ENCODE peak calls at places on chromosomes 4 and X, in five cellular contexts. Q, L, V, O and A are unnamed samples.

GRCh38 chr4:689498-690122 is 659 bp upstream of the SLC49A3 start:
- DNase-seq in Q (no peak), L (no peak), V (no peak), O (no peak), A (no peak)

GRCh38 chrX:114162068-114162735 is 421.7 kb upstream of the HTR2C start:
- DNase-seq in Q (peak; percentile 15), L (no peak), V (no peak), O (no peak), A (no peak)

GRCh38 chr4:102438396-102438795 is 62.8 kb upstream of the NFKB1 start:
- DNase-seq in Q (no peak), L (peak; percentile 30), V (no peak), O (peak; percentile 32), A (no peak)

GRCh38 chr4:105710678-105711077 is 2.1 kb downstream of the GSTCD start:
- DNase-seq in Q (no peak), L (no peak), V (no peak), O (peak; percentile 42), A (no peak)

GRCh38 chr4:145042601-145043000 is 55.4 kb downstream of the ANAPC10 start:
- DNase-seq in Q (no peak), L (no peak), V (no peak), O (no peak), A (no peak)

GRCh38 chrX:16319929-16320328 is 152.6 kb downstream of the MAGEB17 start:
- DNase-seq in Q (no peak), L (no peak), V (no peak), O (no peak), A (no peak)

GRCh38 chrX:123731987-123732678 is 719 bp downstream of the THOC2 start:
- DNase-seq in Q (peak; percentile 23), L (no peak), V (peak; percentile 23), O (peak; percentile 15), A (no peak)

GRCh38 chr4:145679991-145680455 is at the start of gene C4orf51:
- DNase-seq in Q (no peak), L (peak; percentile 48), V (peak; percentile 29), O (peak; percentile 36), A (no peak)

GRCh38 chr4:113474017-113474416 is 287.5 kb downstream of the CAMK2D start:
- DNase-seq in Q (no peak), L (peak; percentile 79), V (peak; percentile 58), O (peak; percentile 14), A (no peak)

GRCh38 chr4:86532851-86533250 is 61.3 kb upstream of the PTPN13 start:
- DNase-seq in Q (no peak), L (no peak), V (no peak), O (no peak), A (no peak)

GRCh38 chr4:6229095-6229494 is 28.7 kb upstream of the JAKMIP1 start:
- DNase-seq in Q (peak; percentile 68), L (no peak), V (no peak), O (no peak), A (no peak)

GRCh38 chr4:133594246-133595207 is 445.4 kb downstream of the PCDH10 start:
- DNase-seq in Q (no peak), L (peak; percentile 72), V (peak; percentile 9), O (peak; percentile 7), A (no peak)

GRCh38 chr4:30868257-30868656 is 148.1 kb downstream of the PCDH7 start:
- DNase-seq in Q (no peak), L (no peak), V (no peak), O (no peak), A (no peak)

GRCh38 chr4:7901274-7901845 is 38.3 kb downstream of the AFAP1 start:
- DNase-seq in Q (no peak), L (peak; percentile 30), V (no peak), O (no peak), A (no peak)

GRCh38 chr4:2045518-2045951 is 13.6 kb upstream of the NAT8L start:
- DNase-seq in Q (no peak), L (no peak), V (no peak), O (peak; percentile 57), A (no peak)

GRCh38 chr4:152106113-152106763 is 345.4 kb upstream of the GATB start:
- DNase-seq in Q (peak; percentile 51), L (peak; percentile 95), V (peak; percentile 90), O (peak; percentile 97), A (no peak)

GRCh38 chr4:80322716-80323115 is 12.8 kb upstream of the CFAP299 start:
- DNase-seq in Q (no peak), L (peak; percentile 69), V (peak; percentile 59), O (peak; percentile 68), A (no peak)

GRCh38 chr4:145093638-145094037 is 4.4 kb downstream of the ANAPC10 start:
- DNase-seq in Q (no peak), L (no peak), V (no peak), O (no peak), A (no peak)

GRCh38 chrX:105636667-105637066 is 185.7 kb upstream of the NRK start:
- DNase-seq in Q (no peak), L (no peak), V (no peak), O (peak; percentile 50), A (no peak)

GRCh38 chr4:79831119-79831528 is 241.9 kb downstream of the ANTXR2 start:
- DNase-seq in Q (no peak), L (no peak), V (no peak), O (no peak), A (no peak)

GRCh38 chr4:123744664-123745290 is 348.2 kb downstream of the SPRY1 start:
- DNase-seq in Q (peak; percentile 45), L (peak; percentile 96), V (no peak), O (no peak), A (no peak)

GRCh38 chr4:142656178-142656577 is 189.9 kb downstream of the INPP4B start:
- DNase-seq in Q (no peak), L (peak; percentile 24), V (no peak), O (no peak), A (no peak)

GRCh38 chr4:2186133-2186864 is 55.6 kb downstream of the HAUS3 start:
- DNase-seq in Q (no peak), L (peak; percentile 45), V (peak; percentile 42), O (peak; percentile 60), A (peak; percentile 23)

GRCh38 chr4:173237152-173237551 is 68.5 kb downstream of the GALNT7 start:
- DNase-seq in Q (no peak), L (no peak), V (no peak), O (peak; percentile 48), A (no peak)

GRCh38 chr4:76658231-76659102 is 223.4 kb downstream of the SHROOM3 start:
- DNase-seq in Q (no peak), L (peak; percentile 51), V (peak; percentile 71), O (peak; percentile 79), A (no peak)

GRCh38 chrX:12709047-12709446 is 82.2 kb upstream of the PRPS2 start:
- DNase-seq in Q (no peak), L (no peak), V (no peak), O (peak; percentile 74), A (no peak)

GRCh38 chr4:177546745-177547144 is 104.5 kb upstream of the AGA start:
- DNase-seq in Q (no peak), L (peak; percentile 14), V (peak; percentile 20), O (peak; percentile 21), A (no peak)
- TF ChIP-seq CTCF in Q (no peak), L (peak; percentile 18), V (no peak), O (peak; percentile 38), A (no peak)

DNA sequence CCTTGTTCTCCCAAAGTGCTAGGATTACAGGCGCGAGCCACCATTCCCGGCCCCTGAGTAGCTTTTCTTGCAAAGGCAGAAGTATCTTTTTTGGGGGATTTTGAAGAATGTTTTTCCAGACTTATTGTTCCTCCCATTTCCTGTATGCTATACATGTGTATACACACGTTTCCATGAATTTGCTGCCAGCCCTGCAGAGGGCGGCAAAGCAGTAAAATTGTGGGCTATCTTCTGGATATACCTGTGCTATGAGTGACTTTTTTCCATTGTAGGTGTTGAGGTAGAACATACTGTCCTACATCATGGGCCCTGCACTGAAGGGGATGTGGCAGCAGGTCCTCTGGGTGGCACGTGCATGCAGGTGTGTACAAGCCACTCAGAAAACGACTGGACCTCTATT is 16.9 kb upstream of the MED28 start:
- DNase-seq in Q (no peak), L (peak; percentile 21), V (no peak), O (peak; percentile 51), A (no peak)
- TF ChIP-seq CTCF in Q (no peak), L (peak; percentile 35), V (no peak), O (peak; percentile 65), A (peak; percentile 48)

DNA sequence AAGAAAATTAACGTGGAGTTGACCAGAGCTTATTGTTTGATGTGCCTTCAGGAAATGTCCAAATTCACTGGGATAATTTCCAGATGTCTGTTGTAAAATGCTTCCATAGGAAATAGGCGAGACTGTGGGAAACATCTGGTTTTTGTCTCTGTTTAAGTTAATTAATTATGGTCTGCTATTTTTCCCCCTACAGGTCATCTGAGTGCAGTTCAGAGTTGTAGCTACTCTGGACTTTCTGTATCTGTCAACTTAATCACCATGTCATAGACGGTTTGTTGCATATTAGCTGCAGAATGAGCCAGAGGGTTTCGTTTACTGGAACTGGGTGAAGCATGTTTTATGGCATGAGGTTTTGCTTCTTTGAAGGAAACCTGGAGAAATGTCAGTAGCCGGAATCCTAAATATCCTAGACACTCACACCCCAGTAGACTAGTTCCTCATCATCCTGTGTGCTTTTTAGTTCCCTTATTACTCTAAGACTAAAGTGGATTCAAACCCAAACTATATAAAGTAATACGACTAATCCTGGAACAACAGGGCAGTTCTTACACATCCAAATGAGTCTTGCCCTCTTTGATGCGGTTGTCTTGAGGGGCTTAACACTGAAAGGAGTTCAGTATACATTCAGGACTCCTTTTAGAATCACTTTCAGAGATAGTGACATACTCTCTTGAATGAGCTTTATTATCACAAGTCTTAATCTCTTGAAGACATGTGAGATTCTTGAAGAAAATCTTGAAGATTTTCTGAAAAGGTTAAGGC is 62.5 kb downstream of the PPEF1 start:
- DNase-seq in Q (no peak), L (peak; percentile 46), V (no peak), O (no peak), A (no peak)
- TF ChIP-seq CTCF in Q (no peak), L (peak; percentile 8), V (no peak), O (peak; percentile 20), A (no peak)

GRCh38 chr4:93407493-93408275 is 420.9 kb upstream of the ATOH1 start:
- DNase-seq in Q (no peak), L (no peak), V (no peak), O (no peak), A (no peak)

GRCh38 chr4:93414041-93414440 is 414.5 kb upstream of the ATOH1 start:
- DNase-seq in Q (no peak), L (no peak), V (no peak), O (no peak), A (no peak)

DNA sequence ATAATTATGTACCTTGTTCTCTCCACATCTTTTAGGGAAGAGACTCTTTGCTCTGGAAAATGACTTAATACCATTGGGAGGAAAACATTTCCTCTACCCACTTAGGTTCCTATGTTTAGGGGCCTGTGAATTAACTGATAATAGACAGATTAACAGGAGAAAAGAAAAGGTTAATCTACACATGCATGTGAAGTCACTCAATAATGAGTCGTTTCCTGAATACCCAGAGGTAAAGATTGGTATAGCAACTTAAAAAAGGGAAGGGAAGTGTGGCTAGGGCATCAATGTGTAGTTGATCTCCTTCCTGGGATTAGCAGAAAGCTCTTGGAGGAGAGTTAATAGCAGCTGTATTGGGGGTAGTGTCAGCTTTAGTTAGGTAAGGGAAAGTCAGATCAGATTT is 419.5 kb upstream of the ATOH1 start:
- DNase-seq in Q (no peak), L (no peak), V (no peak), O (no peak), A (no peak)
- TF ChIP-seq CTCF in Q (no peak), L (no peak), V (no peak), O (no peak), A (no peak)

GRCh38 chrX:71911023-71911730 is 532 bp downstream of the NHSL2 start:
- DNase-seq in Q (peak; percentile 25), L (no peak), V (no peak), O (no peak), A (peak; percentile 23)
- TF ChIP-seq CTCF in Q (no peak), L (no peak), V (no peak), O (peak; percentile 25), A (peak; percentile 60)